ENCODE peak calls at places on chromosome 22, in six cellular contexts. E is adrenal gland, S is GM13977, I is WTC11, P is neural progenitor cell, U is lower lobe of right lung. M is an unnamed sample.

GRCh38 chr22:22099194-22099486 is 116.6 kb upstream of the TOP3B start:
- DNase-seq in E (no peak), S (peak), I (no peak), P (no peak), U (no peak), M (no peak)

GRCh38 chr22:30340911-30341685 is 14.4 kb upstream of the TBC1D10A start:
- DNase-seq in E (peak), S (no peak), I (no peak), P (no peak), U (no peak), M (no peak)

GRCh38 chr22:27726726-27727449 is 74.7 kb downstream of the MN1 start:
- DNase-seq in E (peak), S (no peak), I (no peak), P (no peak), U (peak), M (no peak)

GRCh38 chr22:45969801-45970464 is 7.0 kb downstream of the WNT7B start:
- DNase-seq in E (no peak), S (peak), I (no peak), P (no peak), U (no peak), M (no peak)

GRCh38 chr22:21669026-21669425 is 3.2 kb downstream of the PPIL2 start:
- DNase-seq in E (no peak), S (no peak), I (no peak), P (no peak), U (no peak), M (no peak)

GRCh38 chr22:25783856-25784255 is 41.9 kb downstream of the MYO18B start:
- DNase-seq in E (no peak), S (no peak), I (no peak), P (no peak), U (no peak), M (no peak)

GRCh38 chr22:45071618-45072017 is 61.8 kb upstream of the PHF21B start:
- DNase-seq in E (no peak), S (no peak), I (no peak), P (no peak), U (no peak), M (no peak)

GRCh38 chr22:39353346-39353745 is 3.6 kb downstream of the SYNGR1 start:
- DNase-seq in E (peak), S (no peak), I (no peak), P (no peak), U (no peak), M (peak)

GRCh38 chr22:27825174-27825573 is 23.6 kb upstream of the MN1 start:
- DNase-seq in E (no peak), S (no peak), I (peak), P (no peak), U (no peak), M (peak)

GRCh38 chr22:29225422-29226090 is 19.9 kb downstream of the EMID1 start:
- DNase-seq in E (peak), S (no peak), I (no peak), P (no peak), U (no peak), M (no peak)

GRCh38 chr22:25747245-25747944 is 5.4 kb downstream of the MYO18B start:
- DNase-seq in E (peak), S (no peak), I (no peak), P (no peak), U (no peak), M (no peak)

GRCh38 chr22:44955102-44955501 is 54.7 kb downstream of the PHF21B start:
- DNase-seq in E (no peak), S (peak), I (no peak), P (no peak), U (no peak), M (no peak)

GRCh38 chr22:32389685-32390084 is 22.4 kb downstream of the RTCB start:
- DNase-seq in E (peak), S (no peak), I (peak), P (peak), U (no peak), M (peak)

GRCh38 chr22:23767673-23768548 is at the start of gene CHCHD10:
- DNase-seq in E (peak), S (peak), I (peak), P (peak), U (peak), M (peak)

GRCh38 chr22:38230108-38230825 is 28.5 kb downstream of the MAFF start:
- DNase-seq in E (peak), S (peak), I (peak), P (peak), U (peak), M (peak)
- TF ChIP-seq CTCF in E (peak), S (peak), I (no peak), P (peak), U (peak), M (peak)

GRCh38 chr22:49800408-49801238 is 27.1 kb downstream of the BRD1 start:
- DNase-seq in E (no peak), S (no peak), I (no peak), P (no peak), U (no peak), M (no peak)
- TF ChIP-seq CTCF in E (no peak), S (no peak), I (no peak), P (no peak), U (no peak), M (no peak)

GRCh38 chr22:41612626-41613025 is 8.2 kb downstream of the DESI1 start:
- DNase-seq in E (no peak), S (no peak), I (no peak), P (no peak), U (no peak), M (no peak)
- TF ChIP-seq CTCF in E (no peak), S (no peak), I (no peak), P (no peak), U (no peak), M (no peak)

GRCh38 chr22:35868938-35869337 is 151.3 kb downstream of the APOL5 start:
- DNase-seq in E (no peak), S (no peak), I (no peak), P (peak), U (no peak), M (no peak)
- TF ChIP-seq CTCF in E (no peak), S (no peak), I (no peak), P (no peak), U (no peak), M (no peak)

DNA sequence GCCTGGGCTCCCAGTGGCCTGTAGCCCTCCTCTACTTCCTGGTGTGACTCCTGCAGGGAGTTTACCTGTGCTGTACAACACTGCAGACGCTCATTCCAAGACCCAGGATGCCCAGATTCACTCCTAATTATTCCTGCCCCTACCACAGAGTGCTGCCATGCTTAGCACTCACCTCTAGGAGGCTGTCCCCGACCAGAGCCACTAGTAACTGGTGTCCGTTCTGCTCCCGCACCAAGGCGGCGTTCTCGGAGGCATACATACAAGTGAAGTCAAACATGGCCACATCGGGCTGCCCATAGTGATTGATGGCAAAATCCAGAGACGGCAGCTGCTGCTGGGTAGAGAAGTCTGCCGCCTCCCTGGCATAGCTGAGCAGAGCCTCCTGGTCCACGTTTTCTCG is 122.3 kb upstream of the BID start:
- DNase-seq in E (peak), S (no peak), I (peak), P (peak), U (no peak), M (no peak)
- TF ChIP-seq CTCF in E (no peak), S (peak), I (peak), P (peak), U (peak), M (no peak)

DNA sequence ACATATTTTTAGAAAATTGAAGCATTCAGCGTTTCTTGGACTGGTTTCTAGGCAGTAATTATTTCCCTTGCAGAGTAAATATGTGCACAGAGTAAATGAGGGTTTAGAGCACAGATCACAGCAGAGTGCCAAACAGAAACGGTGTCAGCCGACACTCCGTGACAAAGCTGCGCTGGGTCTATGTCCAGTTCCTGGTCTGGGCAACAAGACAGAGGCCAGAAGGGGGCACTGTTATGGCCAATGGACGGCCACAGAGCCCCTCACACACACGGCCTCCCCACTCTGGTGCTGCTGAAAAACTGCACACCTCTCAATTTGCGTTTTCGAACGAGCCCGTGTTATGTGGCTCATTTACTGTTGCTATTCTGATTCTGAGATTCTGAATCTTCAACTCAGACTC is 180.7 kb downstream of the MPPED1 start:
- DNase-seq in E (no peak), S (no peak), I (peak), P (peak), U (no peak), M (no peak)
- TF ChIP-seq CTCF in E (no peak), S (no peak), I (peak), P (peak), U (no peak), M (no peak)

GRCh38 chr22:20060700-20061480 is 19.2 kb upstream of the DGCR8 start:
- DNase-seq in E (no peak), S (no peak), I (peak), P (no peak), U (no peak), M (peak)
- TF ChIP-seq CTCF in E (no peak), S (peak), I (no peak), P (peak), U (no peak), M (no peak)